ENCODE peak calls at places on chromosomes 5 and 9, in six cellular contexts. K is MM.1S, Z is coronary artery, F is AG09309, T is sigmoid colon, B is pancreas. R is an unnamed sample.

GRCh38 chr9:16505159-16505558 is 365.3 kb downstream of the BNC2 start:
- DNase-seq in K (no peak), Z (no peak), F (no peak), T (no peak), B (no peak), R (no peak)

GRCh38 chr9:132074736-132075135 is 4.9 kb downstream of the MED27 start:
- DNase-seq in K (no peak), Z (no peak), F (no peak), T (no peak), B (no peak), R (no peak)

GRCh38 chr5:39648539-39649200 is 223.9 kb upstream of the DAB2 start:
- DNase-seq in K (peak), Z (no peak), F (no peak), T (no peak), B (peak), R (peak)

GRCh38 chr5:179608131-179608581 is 15.3 kb downstream of the HNRNPH1 start:
- DNase-seq in K (peak), Z (no peak), F (no peak), T (peak), B (no peak), R (peak)

GRCh38 chr9:113649855-113650206 is 186.3 kb downstream of the RGS3 start:
- DNase-seq in K (no peak), Z (no peak), F (no peak), T (no peak), B (no peak), R (no peak)

GRCh38 chr5:135153661-135154060 is 119.6 kb upstream of the PITX1 start:
- DNase-seq in K (no peak), Z (no peak), F (no peak), T (no peak), B (no peak), R (no peak)

GRCh38 chr9:133377721-133378216 is 1.6 kb downstream of the STKLD1 start:
- DNase-seq in K (no peak), Z (no peak), F (no peak), T (no peak), B (peak), R (no peak)

GRCh38 chr5:131186561-131187256 is 16.0 kb downstream of the LYRM7 start:
- DNase-seq in K (no peak), Z (no peak), F (no peak), T (no peak), B (no peak), R (no peak)

GRCh38 chr9:35110327-35110758 is 5.3 kb downstream of the ATOSB start:
- DNase-seq in K (no peak), Z (peak), F (no peak), T (no peak), B (peak), R (no peak)

GRCh38 chr9:10613413-10613812 is 611 bp upstream of the PTPRD start:
- DNase-seq in K (no peak), Z (no peak), F (no peak), T (no peak), B (no peak), R (no peak)

GRCh38 chr5:79503794-79504495 is 10.0 kb downstream of the HOMER1 start:
- DNase-seq in K (no peak), Z (no peak), F (no peak), T (no peak), B (no peak), R (no peak)

GRCh38 chr9:36935332-36935731 is 98.7 kb downstream of the PAX5 start:
- DNase-seq in K (no peak), Z (peak), F (no peak), T (no peak), B (no peak), R (peak)

GRCh38 chr5:149581931-149582768 is 852 bp downstream of the ARHGEF37 start:
- DNase-seq in K (no peak), Z (no peak), F (no peak), T (no peak), B (peak), R (no peak)

GRCh38 chr5:66848749-66849641 is 252.8 kb downstream of the MAST4 start:
- DNase-seq in K (no peak), Z (no peak), F (no peak), T (no peak), B (no peak), R (no peak)

GRCh38 chr5:34524123-34524522 is 132.0 kb upstream of the RAI14 start:
- DNase-seq in K (no peak), Z (no peak), F (peak), T (no peak), B (peak), R (peak)

GRCh38 chr9:121505903-121506640 is 6.4 kb upstream of the GGTA1 start:
- DNase-seq in K (no peak), Z (no peak), F (no peak), T (no peak), B (no peak), R (no peak)

GRCh38 chr5:95881833-95882232 is 59.3 kb upstream of the GLRX start:
- DNase-seq in K (no peak), Z (no peak), F (no peak), T (no peak), B (no peak), R (no peak)

GRCh38 chr9:106305428-106306133 is 557.4 kb upstream of the ZNF462 start:
- DNase-seq in K (no peak), Z (no peak), F (no peak), T (no peak), B (no peak), R (peak)

GRCh38 chr5:138925090-138925635 is 50.0 kb upstream of the LRRTM2 start:
- DNase-seq in K (no peak), Z (no peak), F (no peak), T (no peak), B (no peak), R (no peak)

GRCh38 chr5:138920181-138920580 is 45.0 kb upstream of the LRRTM2 start:
- DNase-seq in K (no peak), Z (no peak), F (no peak), T (no peak), B (no peak), R (no peak)

GRCh38 chr5:138918680-138919079 is 43.5 kb upstream of the LRRTM2 start:
- DNase-seq in K (peak), Z (no peak), F (no peak), T (no peak), B (no peak), R (no peak)

GRCh38 chr5:138926257-138926656 is 51.1 kb upstream of the LRRTM2 start:
- DNase-seq in K (no peak), Z (no peak), F (no peak), T (no peak), B (no peak), R (no peak)

DNA sequence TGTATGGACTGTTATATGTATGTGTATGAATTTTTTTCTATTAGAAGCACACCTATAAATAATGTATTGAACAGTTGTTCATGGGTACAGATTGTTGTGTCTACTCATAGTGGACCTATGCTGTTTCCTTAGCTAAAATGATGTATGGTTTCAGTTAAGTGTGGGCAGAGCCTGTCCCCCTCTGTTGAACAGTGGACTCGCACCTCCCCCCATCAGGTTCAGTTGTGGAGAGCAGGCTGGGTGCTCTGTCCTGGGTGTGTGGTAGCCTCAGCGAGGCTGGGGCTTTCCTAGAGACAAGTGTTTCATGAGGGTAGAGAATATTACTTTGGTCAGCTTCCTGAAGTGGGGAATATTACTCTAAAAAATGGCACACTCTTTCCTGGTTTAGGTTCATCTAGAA is 47.4 kb upstream of the LRRTM2 start:
- DNase-seq in K (no peak), Z (no peak), F (no peak), T (no peak), B (no peak), R (peak)
- TF ChIP-seq CTCF in K (no peak), Z (no peak), F (no peak), T (no peak), B (no peak), R (peak)

GRCh38 chr5:132469380-132470372 is 20.9 kb downstream of the IRF1 start:
- DNase-seq in K (no peak), Z (no peak), F (no peak), T (peak), B (no peak), R (no peak)
- H3K4me3 ChIP-seq in K (no peak), Z (no peak), F (no peak), T (no peak), B (no peak), R (no peak)

GRCh38 chr9:125145425-125145824 is 2.1 kb upstream of the SCAI start:
- DNase-seq in K (no peak), Z (no peak), F (no peak), T (no peak), B (no peak), R (no peak)
- TF ChIP-seq CTCF in K (no peak), Z (no peak), F (no peak), T (no peak), B (no peak), R (no peak)

GRCh38 chr9:98927724-98928123 is 16.0 kb upstream of the COL15A1 start:
- DNase-seq in K (no peak), Z (no peak), F (no peak), T (no peak), B (no peak), R (no peak)
- H3K4me3 ChIP-seq in K (no peak), Z (no peak), F (no peak), T (no peak), B (no peak), R (no peak)

DNA sequence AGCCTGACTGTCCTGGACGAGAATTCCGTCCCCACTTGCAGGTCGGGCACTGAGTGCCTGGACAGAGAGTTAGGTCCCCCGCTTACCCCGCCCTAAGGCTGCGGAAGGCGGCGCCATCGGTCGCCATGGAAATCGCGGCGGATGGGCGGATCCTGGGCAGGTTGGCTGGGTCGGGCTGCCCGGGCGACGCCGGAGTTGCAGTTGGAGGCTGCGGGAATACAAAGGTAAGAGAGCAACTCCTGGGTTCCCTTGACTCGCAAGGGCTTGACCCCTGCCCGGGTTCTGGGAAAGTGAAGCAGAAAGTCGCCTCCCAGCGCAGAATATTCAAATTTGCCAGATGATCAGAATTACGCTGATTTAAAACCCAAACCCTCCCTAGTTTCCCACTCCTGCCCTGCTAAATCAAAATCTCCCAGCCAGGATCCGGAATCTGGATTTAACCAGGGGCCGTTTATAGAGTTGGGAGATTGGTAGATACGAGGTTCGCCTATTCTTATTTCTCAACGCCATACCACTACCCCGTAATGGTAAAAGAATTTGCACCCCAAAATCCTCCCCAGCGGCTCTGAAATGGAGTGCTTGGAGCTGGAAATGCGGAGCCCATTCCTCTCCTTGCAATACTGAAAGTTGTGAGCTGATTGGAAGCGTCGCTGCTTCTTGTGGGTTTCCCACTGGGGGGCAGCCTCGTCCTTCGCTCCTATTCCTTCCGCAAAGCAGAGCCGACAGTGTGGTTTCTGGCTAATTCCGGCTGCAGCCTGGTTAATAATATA is 156.4 kb upstream of the RASEF start:
- DNase-seq in K (peak), Z (no peak), F (no peak), T (peak), B (peak), R (peak)
- TF ChIP-seq CTCF in K (peak), Z (no peak), F (peak), T (no peak), B (peak), R (peak)

GRCh38 chr5:124706041-124706440 is 40.4 kb downstream of the ZNF608 start:
- DNase-seq in K (no peak), Z (no peak), F (no peak), T (no peak), B (no peak), R (peak)

GRCh38 chr5:124705577-124705976 is 40.9 kb downstream of the ZNF608 start:
- DNase-seq in K (no peak), Z (no peak), F (no peak), T (no peak), B (no peak), R (peak)

GRCh38 chr5:124707516-124707915 is 38.9 kb downstream of the ZNF608 start:
- DNase-seq in K (no peak), Z (no peak), F (no peak), T (no peak), B (no peak), R (peak)

GRCh38 chr5:124704594-124705284 is 41.7 kb downstream of the ZNF608 start:
- DNase-seq in K (peak), Z (no peak), F (no peak), T (no peak), B (no peak), R (peak)

GRCh38 chr5:124706729-124707361 is 39.6 kb downstream of the ZNF608 start:
- DNase-seq in K (no peak), Z (no peak), F (peak), T (no peak), B (peak), R (peak)
- H3K4me3 ChIP-seq in K (no peak), Z (peak), F (no peak), T (peak), B (peak), R (peak)

GRCh38 chr5:59519338-59519737 is 374.2 kb downstream of the PDE4D start:
- DNase-seq in K (no peak), Z (no peak), F (no peak), T (no peak), B (no peak), R (no peak)

GRCh38 chr5:59522201-59522831 is 371.2 kb downstream of the PDE4D start:
- DNase-seq in K (no peak), Z (no peak), F (no peak), T (no peak), B (no peak), R (no peak)

DNA sequence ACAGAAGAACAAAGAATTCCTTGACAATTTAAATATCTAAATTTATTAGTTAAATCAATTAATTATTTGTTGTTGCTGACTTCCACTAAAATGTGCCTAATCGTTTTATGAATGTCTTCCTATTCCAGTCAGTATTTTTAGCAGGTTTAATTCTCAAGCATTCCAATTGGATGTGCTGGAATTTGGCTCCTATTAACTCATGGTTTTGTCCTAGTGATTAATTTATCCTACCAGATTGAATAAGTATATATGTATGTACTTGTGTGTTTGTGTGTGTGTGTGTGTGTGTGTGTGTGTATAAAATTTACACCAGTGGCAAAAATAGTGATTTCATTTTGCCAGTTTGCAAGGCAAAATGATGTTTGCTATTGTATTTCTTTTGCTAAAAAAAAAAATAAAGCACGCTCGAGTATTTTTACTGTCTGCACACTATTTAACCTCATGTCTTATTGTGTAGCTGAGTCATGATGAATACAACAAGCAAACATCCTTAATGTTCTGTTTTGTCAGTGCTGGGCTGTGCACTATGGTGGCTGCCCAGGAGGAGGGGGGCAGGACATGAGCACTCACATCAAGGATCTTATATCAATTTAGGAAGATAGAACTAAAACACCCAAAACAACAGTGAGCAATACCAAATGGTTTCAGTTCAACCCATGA is 375.5 kb downstream of the PDE4D start:
- DNase-seq in K (no peak), Z (no peak), F (no peak), T (no peak), B (no peak), R (no peak)
- TF ChIP-seq CTCF in K (no peak), Z (no peak), F (no peak), T (no peak), B (no peak), R (no peak)

R was measured in GM12865.